ENCODE peak calls at places on chromosomes 12 and 14, in six cellular contexts. H is GM12878, D is HCT116, A is K562, B is SK-N-SH, Q is HepG2. L is an unnamed sample.

GRCh38 chr14:56855891-56856461 is 45.7 kb upstream of the OTX2 start:
- DNase-seq in H (no peak), D (no peak), A (no peak), B (no peak), Q (peak; percentile 8), L (peak; percentile 91)

GRCh38 chr12:26118356-26118755 is 6.5 kb downstream of the BHLHE41 start:
- DNase-seq in H (no peak), D (no peak), A (no peak), B (no peak), Q (no peak), L (no peak)

GRCh38 chr12:78181544-78182162 is 351.0 kb downstream of the NAV3 start:
- DNase-seq in H (no peak), D (no peak), A (no peak), B (peak; percentile 1), Q (peak; percentile 2), L (peak; percentile 63)

GRCh38 chr12:6607751-6608591 is 792 bp upstream of the CHD4 start:
- DNase-seq in H (peak; percentile 67), D (peak; percentile 92), A (peak; percentile 70), B (peak; percentile 66), Q (peak; percentile 56), L (peak; percentile 39)

GRCh38 chr12:56766535-56766934 is 3.4 kb downstream of the HSD17B6 start:
- DNase-seq in H (peak; percentile 70), D (no peak), A (no peak), B (no peak), Q (no peak), L (peak; percentile 39)

GRCh38 chr12:6370576-6370935 is 4.8 kb downstream of the SCNN1A start:
- DNase-seq in H (no peak), D (no peak), A (no peak), B (no peak), Q (no peak), L (no peak)

GRCh38 chr12:68951652-68952051 is 18.7 kb upstream of the CPM start:
- DNase-seq in H (no peak), D (no peak), A (no peak), B (no peak), Q (no peak), L (no peak)

GRCh38 chr12:54378791-54379400 is 5.6 kb downstream of the ZNF385A start:
- DNase-seq in H (no peak), D (no peak), A (peak; percentile 86), B (peak; percentile 93), Q (peak; percentile 29), L (peak; percentile 80)

GRCh38 chr14:26773906-26774593 is 176.2 kb upstream of the NOVA1 start:
- DNase-seq in H (no peak), D (no peak), A (no peak), B (no peak), Q (no peak), L (no peak)

GRCh38 chr12:34190054-34190453 is 167.8 kb downstream of the ALG10 start:
- DNase-seq in H (no peak), D (no peak), A (no peak), B (no peak), Q (no peak), L (no peak)

GRCh38 chr12:120230326-120230973 is 29.5 kb upstream of the RPLP0 start:
- DNase-seq in H (no peak), D (peak; percentile 86), A (peak; percentile 85), B (peak; percentile 63), Q (peak; percentile 89), L (peak; percentile 100)
- TF ChIP-seq POLR2AphosphoS5 in H (no peak), D (peak; percentile 51), A (peak; percentile 77), B (peak; percentile 41), Q (no peak), L (no peak)

GRCh38 chr12:3191450-3191849 is 114.3 kb downstream of the TSPAN9 start:
- DNase-seq in H (no peak), D (no peak), A (no peak), B (no peak), Q (no peak), L (no peak)
- H4K20me1 ChIP-seq in H (no peaks in the 10 kb centered on the region), D (no peaks in the 10 kb centered on the region), A (peaks cover 11% of the 10 kb centered on the region), B (peaks cover 50% of the 10 kb centered on the region), Q (peaks cover 23% of the 10 kb centered on the region), L (peaks cover 5% of the 10 kb centered on the region)

GRCh38 chr14:101845496-101845895 is 84.0 kb downstream of the PPP2R5C start:
- DNase-seq in H (no peak), D (no peak), A (no peak), B (no peak), Q (no peak), L (no peak)

GRCh38 chr14:101844752-101845151 is 83.2 kb downstream of the PPP2R5C start:
- DNase-seq in H (no peak), D (no peak), A (no peak), B (no peak), Q (no peak), L (no peak)

GRCh38 chr14:101844219-101844618 is 82.7 kb downstream of the PPP2R5C start:
- DNase-seq in H (no peak), D (no peak), A (no peak), B (no peak), Q (no peak), L (no peak)

GRCh38 chr14:101843665-101844064 is 82.2 kb downstream of the PPP2R5C start:
- DNase-seq in H (peak; percentile 69), D (no peak), A (no peak), B (no peak), Q (no peak), L (peak; percentile 55)

GRCh38 chr14:101845896-101846295 is 84.4 kb downstream of the PPP2R5C start:
- DNase-seq in H (no peak), D (no peak), A (no peak), B (peak; percentile 54), Q (no peak), L (no peak)
- TF ChIP-seq REST in H (no peak), D (no peak), A (no peak), B (no peak), Q (no peak), L (no peak)

GRCh38 chr12:67441736-67442346 is 172.7 kb downstream of the CAND1 start:
- DNase-seq in H (no peak), D (peak; percentile 61), A (peak; percentile 54), B (peak; percentile 65), Q (peak; percentile 58), L (peak; percentile 94)
- TF ChIP-seq POLR2AphosphoS5 in H (no peak), D (no peak), A (no peak), B (no peak), Q (no peak), L (no peak)